ENCODE peak calls at places on chromosomes 13 and 19, in five cellular contexts. One of them, this sample, is unnamed.

GRCh38 chr19:46950526-46951235 is 69.0 kb upstream of the NPAS1 start:
- DNase-seq in GM23338: no peak
- DNase-seq in A549: no peak
- DNase-seq in HepG2: no peak
- DNase-seq in K562: no peak
- DNase-seq in this sample: no peak

GRCh38 chr19:39078436-39079200 is 5.5 kb upstream of the ACP7 start:
- DNase-seq in GM23338: no peak
- DNase-seq in A549: peak; percentile 96
- DNase-seq in HepG2: peak; percentile 30
- DNase-seq in K562: no peak
- DNase-seq in this sample: no peak

GRCh38 chr13:29817604-29818378 is 32.6 kb downstream of the UBL3 start:
- DNase-seq in GM23338: no peak
- DNase-seq in A549: no peak
- DNase-seq in HepG2: no peak
- DNase-seq in K562: no peak
- DNase-seq in this sample: peak; percentile 3

GRCh38 chr13:33971305-33971819 is 153.4 kb downstream of the RFC3 start:
- DNase-seq in GM23338: no peak
- DNase-seq in A549: no peak
- DNase-seq in HepG2: no peak
- DNase-seq in K562: no peak
- DNase-seq in this sample: no peak

GRCh38 chr13:41542281-41542680 is 84.9 kb downstream of the RGCC start:
- DNase-seq in GM23338: no peak
- DNase-seq in A549: no peak
- DNase-seq in HepG2: no peak
- DNase-seq in K562: no peak
- DNase-seq in this sample: no peak

GRCh38 chr13:57624565-57625435 is 6.7 kb upstream of the PCDH17 start:
- DNase-seq in GM23338: peak; percentile 90
- DNase-seq in A549: peak; percentile 51
- DNase-seq in HepG2: peak; percentile 56
- DNase-seq in K562: peak; percentile 34
- DNase-seq in this sample: peak; percentile 49

GRCh38 chr13:21849323-21849722 is 178.4 kb downstream of the FGF9 start:
- DNase-seq in GM23338: peak; percentile 79
- DNase-seq in A549: peak; percentile 25
- DNase-seq in HepG2: peak; percentile 52
- DNase-seq in K562: peak; percentile 21
- DNase-seq in this sample: peak; percentile 4

GRCh38 chr19:29247912-29248311 is 35.0 kb upstream of the UQCRFS1 start:
- DNase-seq in GM23338: no peak
- DNase-seq in A549: no peak
- DNase-seq in HepG2: no peak
- DNase-seq in K562: no peak
- DNase-seq in this sample: no peak

GRCh38 chr19:13505761-13506549 is at the start of gene CACNA1A:
- DNase-seq in GM23338: peak; percentile 73
- DNase-seq in A549: no peak
- DNase-seq in HepG2: no peak
- DNase-seq in K562: no peak
- DNase-seq in this sample: no peak

GRCh38 chr13:44934724-44935123 is 54.5 kb downstream of the NUFIP1 start:
- DNase-seq in GM23338: no peak
- DNase-seq in A549: no peak
- DNase-seq in HepG2: no peak
- DNase-seq in K562: no peak
- DNase-seq in this sample: no peak

GRCh38 chr19:29875931-29876330 is 64.1 kb downstream of the CCNE1 start:
- DNase-seq in GM23338: no peak
- DNase-seq in A549: no peak
- DNase-seq in HepG2: no peak
- DNase-seq in K562: no peak
- DNase-seq in this sample: no peak

GRCh38 chr13:112451512-112452379 is 75.6 kb downstream of the SPACA7 start:
- DNase-seq in GM23338: no peak
- DNase-seq in A549: no peak
- DNase-seq in HepG2: no peak
- DNase-seq in K562: no peak
- DNase-seq in this sample: no peak

GRCh38 chr19:2345794-2346663 is 14.0 kb upstream of the TMPRSS9 start:
- DNase-seq in GM23338: no peak
- DNase-seq in A549: no peak
- DNase-seq in HepG2: no peak
- DNase-seq in K562: peak; percentile 90
- DNase-seq in this sample: no peak

GRCh38 chr13:29154390-29154789 is 334.3 kb downstream of the MTUS2 start:
- DNase-seq in GM23338: no peak
- DNase-seq in A549: no peak
- DNase-seq in HepG2: no peak
- DNase-seq in K562: no peak
- DNase-seq in this sample: no peak

GRCh38 chr19:5484398-5485285 is 29.4 kb downstream of the ZNRF4 start:
- DNase-seq in GM23338: peak; percentile 27
- DNase-seq in A549: no peak
- DNase-seq in HepG2: peak; percentile 70
- DNase-seq in K562: no peak
- DNase-seq in this sample: no peak

GRCh38 chr19:13256918-13257317 is 106.7 kb downstream of the IER2 start:
- DNase-seq in GM23338: no peak
- DNase-seq in A549: no peak
- DNase-seq in HepG2: no peak
- DNase-seq in K562: no peak
- DNase-seq in this sample: no peak

GRCh38 chr13:73602295-73602694 is 531.9 kb downstream of the KLF12 start:
- DNase-seq in GM23338: peak; percentile 22
- DNase-seq in A549: no peak
- DNase-seq in HepG2: peak; percentile 4
- DNase-seq in K562: peak; percentile 10
- DNase-seq in this sample: no peak

GRCh38 chr13:29868581-29868980 is 18.2 kb upstream of the UBL3 start:
- DNase-seq in GM23338: no peak
- DNase-seq in A549: no peak
- DNase-seq in HepG2: no peak
- DNase-seq in K562: no peak
- DNase-seq in this sample: no peak

GRCh38 chr19:48330012-48330681 is 4.8 kb downstream of the EMP3 start:
- DNase-seq in GM23338: peak; percentile 95
- DNase-seq in A549: no peak
- DNase-seq in HepG2: no peak
- DNase-seq in K562: no peak
- DNase-seq in this sample: peak; percentile 94

GRCh38 chr19:49271080-49271753 is 53.8 kb downstream of the SLC6A16 start:
- DNase-seq in GM23338: no peak
- DNase-seq in A549: no peak
- DNase-seq in HepG2: no peak
- DNase-seq in K562: no peak
- DNase-seq in this sample: no peak

GRCh38 chr13:32581177-32581786 is 5.0 kb upstream of the PDS5B start:
- DNase-seq in GM23338: peak; percentile 33
- DNase-seq in A549: no peak
- DNase-seq in HepG2: peak; percentile 14
- DNase-seq in K562: peak; percentile 11
- DNase-seq in this sample: no peak

GRCh38 chr19:5225486-5226345 is 114.9 kb downstream of the PTPRS start:
- DNase-seq in GM23338: peak; percentile 75
- DNase-seq in A549: no peak
- DNase-seq in HepG2: peak; percentile 18
- DNase-seq in K562: peak; percentile 54
- DNase-seq in this sample: no peak

DNA sequence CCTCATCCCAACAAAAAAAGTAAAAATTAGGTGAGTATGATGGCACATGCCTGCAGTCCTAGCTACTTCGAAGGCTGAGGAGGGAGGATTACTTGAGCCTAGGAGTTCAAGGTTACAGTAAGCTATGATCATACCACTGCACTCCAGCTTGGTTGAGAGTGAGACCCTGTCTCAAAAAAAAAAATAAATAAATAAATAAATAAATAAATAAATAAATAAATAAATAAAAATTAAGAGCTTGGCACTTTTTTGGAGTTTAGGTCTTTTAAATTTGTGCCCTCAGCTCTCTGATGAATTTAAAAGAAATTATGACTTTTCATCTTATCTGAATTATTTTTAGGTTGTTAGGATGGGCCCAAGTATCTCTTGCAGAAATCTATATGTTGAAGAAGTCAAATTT is 8.9 kb downstream of the ZNF420 start:
- DNase-seq in GM23338: no peak
- DNase-seq in A549: no peak
- DNase-seq in HepG2: no peak
- DNase-seq in K562: no peak
- DNase-seq in this sample: no peak
- TF ChIP-seq REST in GM23338: no peak
- TF ChIP-seq REST in A549: no peak
- TF ChIP-seq REST in HepG2: no peak
- TF ChIP-seq REST in K562: no peak
- TF ChIP-seq REST in this sample: no peak

GRCh38 chr13:20566424-20566916 is 487 bp upstream of the IFT88 start:
- DNase-seq in GM23338: peak; percentile 77
- DNase-seq in A549: peak; percentile 76
- DNase-seq in HepG2: peak; percentile 76
- DNase-seq in K562: peak; percentile 71
- DNase-seq in this sample: no peak
- TF ChIP-seq REST in GM23338: no peak
- TF ChIP-seq REST in A549: no peak
- TF ChIP-seq REST in HepG2: no peak
- TF ChIP-seq REST in K562: no peak
- TF ChIP-seq REST in this sample: no peak

DNA sequence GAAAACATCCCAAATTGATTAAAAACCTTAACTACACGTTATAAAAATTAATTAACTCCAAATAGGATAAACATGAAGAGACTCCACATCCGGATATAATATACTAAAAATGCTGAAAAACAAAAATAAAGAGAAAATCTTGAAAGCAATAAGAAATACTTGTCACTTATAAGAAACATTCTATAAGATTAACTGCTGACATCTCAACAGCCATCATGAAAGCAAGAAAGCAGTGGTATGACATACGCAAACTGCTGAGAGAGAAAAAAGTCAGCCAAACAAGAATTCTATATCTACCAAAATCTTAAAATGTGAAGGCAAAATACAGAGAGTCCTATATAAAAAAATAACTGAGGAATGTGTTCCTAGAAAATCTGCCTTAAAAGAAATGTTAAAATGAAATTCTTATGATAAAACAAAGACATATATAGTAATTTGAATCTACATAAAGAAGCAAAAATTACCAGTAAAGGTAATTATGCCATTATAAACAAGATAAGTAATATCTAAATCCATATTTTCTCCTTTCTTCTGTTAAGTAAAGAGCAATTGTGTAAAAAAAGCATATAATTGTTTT is 1851.1 kb downstream of the PCDH9 start:
- DNase-seq in GM23338: peak; percentile 32
- DNase-seq in A549: peak; percentile 18
- DNase-seq in HepG2: no peak
- DNase-seq in K562: no peak
- DNase-seq in this sample: no peak
- TF ChIP-seq REST in GM23338: no peak
- TF ChIP-seq REST in A549: no peak
- TF ChIP-seq REST in HepG2: no peak
- TF ChIP-seq REST in K562: no peak
- TF ChIP-seq REST in this sample: no peak

DNA sequence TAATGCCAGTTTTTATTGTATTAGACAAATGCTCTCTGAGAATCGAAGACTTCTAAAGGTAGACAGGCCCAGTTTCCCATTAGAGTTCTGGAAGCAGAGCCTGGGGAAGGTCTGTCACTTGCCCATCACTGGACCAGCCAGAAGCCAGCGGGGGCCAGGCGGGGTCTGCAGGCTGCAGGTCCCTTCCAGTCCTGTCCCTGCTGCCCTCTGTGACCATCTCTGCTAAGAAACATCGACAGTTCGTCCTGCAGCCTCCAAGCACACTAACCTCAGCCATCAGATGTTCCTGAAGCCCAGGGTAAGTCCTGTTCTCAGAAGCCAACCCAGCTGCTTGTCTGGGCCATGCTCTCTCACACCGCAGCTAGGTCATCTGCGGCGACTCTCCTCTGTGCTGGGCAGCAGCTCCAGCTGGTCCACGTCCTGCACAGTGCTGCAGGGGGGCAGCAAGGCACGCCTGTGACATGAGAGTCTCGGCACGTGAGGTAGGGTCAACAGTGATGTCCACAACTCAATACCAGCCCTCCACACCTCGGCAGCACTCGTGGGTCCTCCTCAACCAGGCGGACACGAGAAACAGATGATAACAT is 2.9 kb upstream of the ADPRHL1 start:
- DNase-seq in GM23338: no peak
- DNase-seq in A549: no peak
- DNase-seq in HepG2: no peak
- DNase-seq in K562: no peak
- DNase-seq in this sample: no peak
- TF ChIP-seq REST in GM23338: no peak
- TF ChIP-seq REST in A549: no peak
- TF ChIP-seq REST in HepG2: no peak
- TF ChIP-seq REST in K562: no peak
- TF ChIP-seq REST in this sample: no peak